ENCODE peak calls at places on chromosome 21, in eight cellular contexts. One of them, this sample, is unnamed.

GRCh38 chr21:35469446-35469845 is 420.3 kb upstream of the RUNX1 start:
- DNase-seq in dorsolateral prefrontal cortex: no peak
- DNase-seq in fibroblast of pulmonary artery: no peak
- DNase-seq in OCI-LY7: no peak
- DNase-seq in WERI-Rb-1: no peak
- DNase-seq in vagina: no peak
- DNase-seq in body of pancreas: no peak
- DNase-seq in lower lobe of right lung: no peak
- DNase-seq in this sample: no peak

GRCh38 chr21:36661511-36662309 is 37.2 kb upstream of the SIM2 start:
- DNase-seq in OCI-LY7: no peak
- DNase-seq in fibroblast of pulmonary artery: peak; percentile 53
- DNase-seq in WERI-Rb-1: peak; percentile 75
- DNase-seq in dorsolateral prefrontal cortex: peak; percentile 45
- DNase-seq in lower lobe of right lung: no peak
- DNase-seq in body of pancreas: peak; percentile 23
- DNase-seq in vagina: no peak
- DNase-seq in this sample: no peak

GRCh38 chr21:24217141-24217540 is 1390.1 kb downstream of the MRPL39 start:
- DNase-seq in OCI-LY7: no peak
- DNase-seq in fibroblast of pulmonary artery: no peak
- DNase-seq in lower lobe of right lung: no peak
- DNase-seq in WERI-Rb-1: no peak
- DNase-seq in vagina: no peak
- DNase-seq in dorsolateral prefrontal cortex: no peak
- DNase-seq in body of pancreas: no peak
- DNase-seq in this sample: no peak

GRCh38 chr21:16370176-16370575 is 640.4 kb downstream of the USP25 start:
- DNase-seq in vagina: no peak
- DNase-seq in fibroblast of pulmonary artery: no peak
- DNase-seq in lower lobe of right lung: no peak
- DNase-seq in OCI-LY7: no peak
- DNase-seq in dorsolateral prefrontal cortex: no peak
- DNase-seq in WERI-Rb-1: no peak
- DNase-seq in body of pancreas: no peak
- DNase-seq in this sample: no peak

GRCh38 chr21:38925923-38926322 is 120.2 kb downstream of the ETS2 start:
- DNase-seq in lower lobe of right lung: no peak
- DNase-seq in WERI-Rb-1: no peak
- DNase-seq in dorsolateral prefrontal cortex: no peak
- DNase-seq in vagina: no peak
- DNase-seq in OCI-LY7: no peak
- DNase-seq in body of pancreas: peak; percentile 23
- DNase-seq in fibroblast of pulmonary artery: peak; percentile 88
- DNase-seq in this sample: no peak

GRCh38 chr21:36470294-36470693 is 9.6 kb downstream of the CLDN14 start:
- DNase-seq in dorsolateral prefrontal cortex: no peak
- DNase-seq in body of pancreas: no peak
- DNase-seq in OCI-LY7: no peak
- DNase-seq in fibroblast of pulmonary artery: no peak
- DNase-seq in WERI-Rb-1: no peak
- DNase-seq in vagina: no peak
- DNase-seq in lower lobe of right lung: no peak
- DNase-seq in this sample: no peak

GRCh38 chr21:43590220-43590619 is 69.1 kb downstream of the HSF2BP start:
- DNase-seq in OCI-LY7: no peak
- DNase-seq in fibroblast of pulmonary artery: peak; percentile 31
- DNase-seq in WERI-Rb-1: no peak
- DNase-seq in body of pancreas: no peak
- DNase-seq in dorsolateral prefrontal cortex: no peak
- DNase-seq in vagina: no peak
- DNase-seq in lower lobe of right lung: no peak
- DNase-seq in this sample: no peak

GRCh38 chr21:31903896-31904295 is 31.1 kb downstream of the HUNK start:
- DNase-seq in WERI-Rb-1: no peak
- DNase-seq in OCI-LY7: peak; percentile 29
- DNase-seq in lower lobe of right lung: no peak
- DNase-seq in vagina: no peak
- DNase-seq in dorsolateral prefrontal cortex: no peak
- DNase-seq in body of pancreas: no peak
- DNase-seq in fibroblast of pulmonary artery: no peak
- DNase-seq in this sample: no peak

GRCh38 chr21:41960386-41960785 is 6.6 kb upstream of the C2CD2 start:
- DNase-seq in fibroblast of pulmonary artery: no peak
- DNase-seq in dorsolateral prefrontal cortex: no peak
- DNase-seq in WERI-Rb-1: no peak
- DNase-seq in vagina: no peak
- DNase-seq in body of pancreas: no peak
- DNase-seq in OCI-LY7: no peak
- DNase-seq in lower lobe of right lung: no peak
- DNase-seq in this sample: no peak

GRCh38 chr21:41580758-41581554 is 73.0 kb upstream of the TMPRSS2 start:
- DNase-seq in OCI-LY7: no peak
- DNase-seq in fibroblast of pulmonary artery: no peak
- DNase-seq in WERI-Rb-1: no peak
- DNase-seq in vagina: peak; percentile 84
- DNase-seq in body of pancreas: no peak
- DNase-seq in lower lobe of right lung: no peak
- DNase-seq in dorsolateral prefrontal cortex: no peak
- DNase-seq in this sample: no peak

GRCh38 chr21:16908087-16908486 is 604.8 kb upstream of the CXADR start:
- DNase-seq in vagina: no peak
- DNase-seq in fibroblast of pulmonary artery: peak; percentile 18
- DNase-seq in lower lobe of right lung: no peak
- DNase-seq in WERI-Rb-1: no peak
- DNase-seq in dorsolateral prefrontal cortex: no peak
- DNase-seq in body of pancreas: no peak
- DNase-seq in OCI-LY7: no peak
- DNase-seq in this sample: peak; percentile 81

GRCh38 chr21:36375994-36376393 is 9.2 kb upstream of the CHAF1B start:
- DNase-seq in fibroblast of pulmonary artery: no peak
- DNase-seq in lower lobe of right lung: no peak
- DNase-seq in OCI-LY7: no peak
- DNase-seq in WERI-Rb-1: no peak
- DNase-seq in vagina: no peak
- DNase-seq in body of pancreas: no peak
- DNase-seq in dorsolateral prefrontal cortex: no peak
- DNase-seq in this sample: no peak

GRCh38 chr21:39000496-39000895 is 182.8 kb downstream of the PSMG1 start:
- DNase-seq in OCI-LY7: no peak
- DNase-seq in vagina: no peak
- DNase-seq in lower lobe of right lung: no peak
- DNase-seq in fibroblast of pulmonary artery: peak; percentile 40
- DNase-seq in body of pancreas: no peak
- DNase-seq in dorsolateral prefrontal cortex: no peak
- DNase-seq in WERI-Rb-1: no peak
- DNase-seq in this sample: no peak

GRCh38 chr21:23578027-23578426 is 2029.3 kb downstream of the MRPL39 start:
- DNase-seq in dorsolateral prefrontal cortex: no peak
- DNase-seq in body of pancreas: no peak
- DNase-seq in OCI-LY7: no peak
- DNase-seq in fibroblast of pulmonary artery: no peak
- DNase-seq in lower lobe of right lung: no peak
- DNase-seq in vagina: no peak
- DNase-seq in WERI-Rb-1: no peak
- DNase-seq in this sample: no peak

GRCh38 chr21:20108976-20109375 is 889.2 kb upstream of the NCAM2 start:
- DNase-seq in OCI-LY7: no peak
- DNase-seq in vagina: no peak
- DNase-seq in dorsolateral prefrontal cortex: no peak
- DNase-seq in lower lobe of right lung: no peak
- DNase-seq in WERI-Rb-1: no peak
- DNase-seq in body of pancreas: no peak
- DNase-seq in fibroblast of pulmonary artery: no peak
- DNase-seq in this sample: no peak

GRCh38 chr21:40840441-40840840 is 6.5 kb downstream of the DSCAM start:
- DNase-seq in dorsolateral prefrontal cortex: no peak
- DNase-seq in lower lobe of right lung: no peak
- DNase-seq in OCI-LY7: no peak
- DNase-seq in vagina: no peak
- DNase-seq in body of pancreas: no peak
- DNase-seq in WERI-Rb-1: no peak
- DNase-seq in fibroblast of pulmonary artery: no peak
- DNase-seq in this sample: no peak

GRCh38 chr21:31641416-31641922 is 18.0 kb upstream of the SOD1 start:
- DNase-seq in fibroblast of pulmonary artery: no peak
- DNase-seq in OCI-LY7: no peak
- DNase-seq in vagina: no peak
- DNase-seq in WERI-Rb-1: no peak
- DNase-seq in lower lobe of right lung: no peak
- DNase-seq in dorsolateral prefrontal cortex: no peak
- DNase-seq in body of pancreas: no peak
- DNase-seq in this sample: no peak

GRCh38 chr21:20998886-20999285 is 677 bp downstream of the NCAM2 start:
- DNase-seq in body of pancreas: no peak
- DNase-seq in OCI-LY7: no peak
- DNase-seq in dorsolateral prefrontal cortex: no peak
- DNase-seq in fibroblast of pulmonary artery: no peak
- DNase-seq in lower lobe of right lung: no peak
- DNase-seq in WERI-Rb-1: no peak
- DNase-seq in vagina: no peak
- DNase-seq in this sample: no peak

GRCh38 chr21:36087362-36088138 is 17.7 kb downstream of the CBR1 start:
- DNase-seq in dorsolateral prefrontal cortex: peak; percentile 93
- DNase-seq in vagina: no peak
- DNase-seq in OCI-LY7: no peak
- DNase-seq in fibroblast of pulmonary artery: no peak
- DNase-seq in body of pancreas: no peak
- DNase-seq in WERI-Rb-1: peak; percentile 31
- DNase-seq in lower lobe of right lung: no peak
- DNase-seq in this sample: no peak

GRCh38 chr21:37886120-37886519 is 30.1 kb downstream of the KCNJ6 start:
- DNase-seq in WERI-Rb-1: no peak
- DNase-seq in dorsolateral prefrontal cortex: no peak
- DNase-seq in vagina: no peak
- DNase-seq in lower lobe of right lung: no peak
- DNase-seq in fibroblast of pulmonary artery: no peak
- DNase-seq in body of pancreas: no peak
- DNase-seq in OCI-LY7: no peak
- DNase-seq in this sample: no peak
- TF ChIP-seq CTCF in WERI-Rb-1: no peak
- TF ChIP-seq CTCF in dorsolateral prefrontal cortex: no peak
- TF ChIP-seq CTCF in vagina: no peak
- TF ChIP-seq CTCF in lower lobe of right lung: no peak
- TF ChIP-seq CTCF in fibroblast of pulmonary artery: no peak
- TF ChIP-seq CTCF in body of pancreas: no peak
- TF ChIP-seq CTCF in OCI-LY7: no peak
- TF ChIP-seq CTCF in this sample: no peak

DNA sequence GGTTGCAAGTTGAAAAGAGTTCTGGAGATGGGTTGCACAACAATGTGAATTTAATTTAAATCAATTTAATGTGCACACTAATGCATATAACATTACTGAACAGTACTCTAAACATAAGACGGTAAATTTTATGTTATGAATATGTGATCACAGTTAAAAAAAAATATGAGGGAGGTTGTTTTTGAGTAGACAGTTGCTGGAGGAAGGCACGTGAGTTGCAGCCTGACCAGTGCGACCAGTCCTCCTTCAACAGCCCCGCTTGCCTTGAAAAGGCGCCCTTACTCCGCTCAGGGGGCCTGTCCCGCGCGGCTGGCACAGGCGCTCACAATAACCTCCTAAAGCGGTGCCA is 322 bp upstream of the OLIG1 start:
- DNase-seq in fibroblast of pulmonary artery: no peak
- DNase-seq in vagina: no peak
- DNase-seq in dorsolateral prefrontal cortex: no peak
- DNase-seq in body of pancreas: no peak
- DNase-seq in OCI-LY7: no peak
- DNase-seq in lower lobe of right lung: no peak
- DNase-seq in WERI-Rb-1: no peak
- DNase-seq in this sample: no peak
- H3K4me3 ChIP-seq in fibroblast of pulmonary artery: no peak overlapping the region
- H3K4me3 ChIP-seq in vagina: peak overlapping the region; percentile 40
- H3K4me3 ChIP-seq in dorsolateral prefrontal cortex: peak overlapping the region; percentile 49
- H3K4me3 ChIP-seq in body of pancreas: no peak overlapping the region
- H3K4me3 ChIP-seq in OCI-LY7: no peak overlapping the region
- H3K4me3 ChIP-seq in lower lobe of right lung: peak overlapping the region; percentile 53
- H3K4me3 ChIP-seq in WERI-Rb-1: peak overlapping the region; percentile 57
- H3K4me3 ChIP-seq in this sample: no peak overlapping the region

GRCh38 chr21:46549650-46550049 is 55.2 kb downstream of the S100B start:
- DNase-seq in body of pancreas: no peak
- DNase-seq in dorsolateral prefrontal cortex: no peak
- DNase-seq in fibroblast of pulmonary artery: no peak
- DNase-seq in WERI-Rb-1: no peak
- DNase-seq in OCI-LY7: no peak
- DNase-seq in vagina: no peak
- DNase-seq in lower lobe of right lung: no peak
- DNase-seq in this sample: no peak

GRCh38 chr21:46552274-46552673 is 52.6 kb downstream of the S100B start:
- DNase-seq in body of pancreas: no peak
- DNase-seq in fibroblast of pulmonary artery: no peak
- DNase-seq in dorsolateral prefrontal cortex: no peak
- DNase-seq in WERI-Rb-1: no peak
- DNase-seq in OCI-LY7: no peak
- DNase-seq in vagina: no peak
- DNase-seq in lower lobe of right lung: no peak
- DNase-seq in this sample: no peak

GRCh38 chr21:46552865-46553379 is 52.0 kb downstream of the S100B start:
- DNase-seq in OCI-LY7: no peak
- DNase-seq in vagina: no peak
- DNase-seq in dorsolateral prefrontal cortex: no peak
- DNase-seq in body of pancreas: no peak
- DNase-seq in fibroblast of pulmonary artery: no peak
- DNase-seq in WERI-Rb-1: no peak
- DNase-seq in lower lobe of right lung: no peak
- DNase-seq in this sample: no peak

GRCh38 chr21:46550511-46550941 is 54.4 kb downstream of the S100B start:
- DNase-seq in dorsolateral prefrontal cortex: no peak
- DNase-seq in vagina: no peak
- DNase-seq in body of pancreas: no peak
- DNase-seq in WERI-Rb-1: no peak
- DNase-seq in OCI-LY7: no peak
- DNase-seq in fibroblast of pulmonary artery: no peak
- DNase-seq in lower lobe of right lung: no peak
- DNase-seq in this sample: no peak

GRCh38 chr21:46551636-46552241 is 53.1 kb downstream of the S100B start:
- DNase-seq in vagina: peak; percentile 74
- DNase-seq in lower lobe of right lung: peak; percentile 76
- DNase-seq in fibroblast of pulmonary artery: no peak
- DNase-seq in dorsolateral prefrontal cortex: no peak
- DNase-seq in OCI-LY7: peak; percentile 49
- DNase-seq in body of pancreas: no peak
- DNase-seq in WERI-Rb-1: no peak
- DNase-seq in this sample: no peak
- TF ChIP-seq CTCF in vagina: no peak
- TF ChIP-seq CTCF in lower lobe of right lung: no peak
- TF ChIP-seq CTCF in fibroblast of pulmonary artery: no peak
- TF ChIP-seq CTCF in dorsolateral prefrontal cortex: no peak
- TF ChIP-seq CTCF in OCI-LY7: peak; percentile 47
- TF ChIP-seq CTCF in body of pancreas: no peak
- TF ChIP-seq CTCF in WERI-Rb-1: peak; percentile 19
- TF ChIP-seq CTCF in this sample: no peak

DNA sequence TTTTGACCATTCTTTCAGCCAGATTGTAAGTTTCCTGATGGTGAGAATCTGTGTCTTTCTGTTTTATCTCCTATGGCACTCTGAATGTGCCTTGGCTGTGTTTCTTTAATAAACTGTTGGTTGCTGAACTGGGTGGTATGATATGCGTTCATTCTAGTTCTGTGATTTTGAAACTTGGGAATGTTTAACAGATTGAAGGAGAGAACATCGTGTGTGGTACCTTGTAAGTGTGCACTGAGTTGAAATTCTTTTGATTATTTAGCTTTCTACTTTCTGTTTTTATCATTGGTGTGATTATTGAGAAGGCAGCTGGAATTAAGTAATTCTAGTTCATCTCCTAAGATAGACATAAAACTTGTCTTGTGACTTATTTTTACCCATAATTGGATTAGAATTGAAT is 4.6 kb downstream of the BACH1 start:
- DNase-seq in WERI-Rb-1: no peak
- DNase-seq in dorsolateral prefrontal cortex: no peak
- DNase-seq in fibroblast of pulmonary artery: no peak
- DNase-seq in OCI-LY7: no peak
- DNase-seq in body of pancreas: no peak
- DNase-seq in vagina: no peak
- DNase-seq in lower lobe of right lung: no peak
- DNase-seq in this sample: no peak
- H3K4me3 ChIP-seq in WERI-Rb-1: no peak overlapping the region
- H3K4me3 ChIP-seq in dorsolateral prefrontal cortex: no peak overlapping the region
- H3K4me3 ChIP-seq in fibroblast of pulmonary artery: no peak overlapping the region
- H3K4me3 ChIP-seq in OCI-LY7: no peak overlapping the region
- H3K4me3 ChIP-seq in body of pancreas: no peak overlapping the region
- H3K4me3 ChIP-seq in vagina: no peak overlapping the region
- H3K4me3 ChIP-seq in lower lobe of right lung: no peak overlapping the region
- H3K4me3 ChIP-seq in this sample: no peak overlapping the region